ENCODE peak calls at places on chromosomes 13 and 19, in four cellular contexts. One of them, this sample, is unnamed.

GRCh38 chr13:89066868-89067466 is 1395.8 kb downstream of the SLITRK5 start:
- DNase-seq in retinal pigment epithelial cell: no peak
- DNase-seq in testis: peak
- DNase-seq in AG04450: no peak
- DNase-seq in this sample: peak

GRCh38 chr13:99792079-99792921 is 179.3 kb downstream of the ZIC5 start:
- DNase-seq in retinal pigment epithelial cell: no peak
- DNase-seq in testis: no peak
- DNase-seq in AG04450: no peak
- DNase-seq in this sample: no peak

GRCh38 chr13:25085125-25085742 is 10.7 kb upstream of the PABPC3 start:
- DNase-seq in retinal pigment epithelial cell: peak
- DNase-seq in testis: peak
- DNase-seq in AG04450: no peak
- DNase-seq in this sample: peak

GRCh38 chr13:30898721-30899188 is 7.3 kb upstream of the MEDAG start:
- DNase-seq in retinal pigment epithelial cell: peak
- DNase-seq in testis: no peak
- DNase-seq in AG04450: peak
- DNase-seq in this sample: no peak

GRCh38 chr19:38394488-38394887 is 6.0 kb downstream of the SPRED3 start:
- DNase-seq in retinal pigment epithelial cell: no peak
- DNase-seq in testis: no peak
- DNase-seq in AG04450: no peak
- DNase-seq in this sample: no peak

GRCh38 chr19:57934820-57935665 is at the start of gene ZNF418:
- DNase-seq in retinal pigment epithelial cell: peak
- DNase-seq in testis: peak
- DNase-seq in AG04450: peak
- DNase-seq in this sample: peak

GRCh38 chr19:17490411-17490810 is 20.1 kb downstream of the SLC27A1 start:
- DNase-seq in retinal pigment epithelial cell: no peak
- DNase-seq in testis: no peak
- DNase-seq in AG04450: no peak
- DNase-seq in this sample: no peak

GRCh38 chr13:46339035-46339666 is 47.9 kb downstream of the RUBCNL start:
- DNase-seq in retinal pigment epithelial cell: no peak
- DNase-seq in testis: peak
- DNase-seq in AG04450: no peak
- DNase-seq in this sample: peak

GRCh38 chr19:4556574-4557185 is 2.8 kb downstream of the SEMA6B start:
- DNase-seq in retinal pigment epithelial cell: no peak
- DNase-seq in testis: peak
- DNase-seq in AG04450: no peak
- DNase-seq in this sample: no peak

GRCh38 chr19:43229315-43229714 is 23.9 kb upstream of the PSG4 start:
- DNase-seq in retinal pigment epithelial cell: no peak
- DNase-seq in testis: no peak
- DNase-seq in AG04450: no peak
- DNase-seq in this sample: no peak

GRCh38 chr13:108807841-108808240 is 178.4 kb downstream of the MYO16 start:
- DNase-seq in retinal pigment epithelial cell: no peak
- DNase-seq in testis: no peak
- DNase-seq in AG04450: no peak
- DNase-seq in this sample: no peak

GRCh38 chr13:102591988-102592781 is 4.6 kb upstream of the TPP2 start:
- DNase-seq in retinal pigment epithelial cell: no peak
- DNase-seq in testis: peak
- DNase-seq in AG04450: peak
- DNase-seq in this sample: peak

GRCh38 chr19:51595190-51595589 is 24.1 kb downstream of the ZNF175 start:
- DNase-seq in retinal pigment epithelial cell: no peak
- DNase-seq in testis: no peak
- DNase-seq in AG04450: no peak
- DNase-seq in this sample: no peak
- H3K4me3 ChIP-seq in retinal pigment epithelial cell: peak
- H3K4me3 ChIP-seq in testis: peak
- H3K4me3 ChIP-seq in AG04450: peak
- H3K4me3 ChIP-seq in this sample: no peak

GRCh38 chr19:18832331-18833140 is 777 bp downstream of the UPF1 start:
- DNase-seq in retinal pigment epithelial cell: no peak
- DNase-seq in testis: peak
- DNase-seq in AG04450: no peak
- DNase-seq in this sample: no peak
- TF ChIP-seq CTCF in retinal pigment epithelial cell: peak
- TF ChIP-seq CTCF in testis: no peak
- TF ChIP-seq CTCF in AG04450: peak
- TF ChIP-seq CTCF in this sample: no peak

GRCh38 chr19:47445937-47446402 is 25.7 kb downstream of the SLC8A2 start:
- DNase-seq in retinal pigment epithelial cell: no peak
- DNase-seq in testis: peak
- DNase-seq in AG04450: no peak
- DNase-seq in this sample: no peak

GRCh38 chr19:47447470-47448359 is 24.0 kb downstream of the SLC8A2 start:
- DNase-seq in retinal pigment epithelial cell: no peak
- DNase-seq in testis: peak
- DNase-seq in AG04450: no peak
- DNase-seq in this sample: no peak

GRCh38 chr19:47446534-47447469 is 24.9 kb downstream of the SLC8A2 start:
- DNase-seq in retinal pigment epithelial cell: no peak
- DNase-seq in testis: peak
- DNase-seq in AG04450: no peak
- DNase-seq in this sample: no peak

GRCh38 chr19:47444388-47444821 is 25.1 kb upstream of the MEIS3 start:
- DNase-seq in retinal pigment epithelial cell: no peak
- DNase-seq in testis: no peak
- DNase-seq in AG04450: no peak
- DNase-seq in this sample: no peak

DNA sequence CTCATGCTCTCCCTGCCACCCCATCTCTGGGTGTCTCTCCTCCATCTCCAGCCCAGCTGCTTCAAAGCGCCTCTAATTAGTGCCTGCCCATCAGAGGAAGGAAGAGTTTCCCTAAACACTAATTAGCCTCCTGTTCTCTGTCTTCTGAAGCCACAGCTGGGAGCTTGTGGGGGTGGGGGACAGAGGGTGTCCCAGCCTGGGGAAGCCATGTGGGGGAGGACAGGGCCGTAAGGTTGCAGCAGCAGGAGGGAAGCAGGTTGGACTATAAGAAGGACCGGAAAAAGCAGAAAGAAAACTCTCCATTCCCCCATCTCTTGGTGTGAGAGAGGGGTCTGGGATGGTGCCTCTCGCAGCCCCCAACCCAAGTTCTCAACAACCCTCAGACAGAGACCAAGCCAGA is 26.2 kb downstream of the SLC8A2 start:
- DNase-seq in retinal pigment epithelial cell: no peak
- DNase-seq in testis: no peak
- DNase-seq in AG04450: no peak
- DNase-seq in this sample: no peak
- H3K4me3 ChIP-seq in retinal pigment epithelial cell: no peak
- H3K4me3 ChIP-seq in testis: no peak
- H3K4me3 ChIP-seq in AG04450: no peak
- H3K4me3 ChIP-seq in this sample: no peak

DNA sequence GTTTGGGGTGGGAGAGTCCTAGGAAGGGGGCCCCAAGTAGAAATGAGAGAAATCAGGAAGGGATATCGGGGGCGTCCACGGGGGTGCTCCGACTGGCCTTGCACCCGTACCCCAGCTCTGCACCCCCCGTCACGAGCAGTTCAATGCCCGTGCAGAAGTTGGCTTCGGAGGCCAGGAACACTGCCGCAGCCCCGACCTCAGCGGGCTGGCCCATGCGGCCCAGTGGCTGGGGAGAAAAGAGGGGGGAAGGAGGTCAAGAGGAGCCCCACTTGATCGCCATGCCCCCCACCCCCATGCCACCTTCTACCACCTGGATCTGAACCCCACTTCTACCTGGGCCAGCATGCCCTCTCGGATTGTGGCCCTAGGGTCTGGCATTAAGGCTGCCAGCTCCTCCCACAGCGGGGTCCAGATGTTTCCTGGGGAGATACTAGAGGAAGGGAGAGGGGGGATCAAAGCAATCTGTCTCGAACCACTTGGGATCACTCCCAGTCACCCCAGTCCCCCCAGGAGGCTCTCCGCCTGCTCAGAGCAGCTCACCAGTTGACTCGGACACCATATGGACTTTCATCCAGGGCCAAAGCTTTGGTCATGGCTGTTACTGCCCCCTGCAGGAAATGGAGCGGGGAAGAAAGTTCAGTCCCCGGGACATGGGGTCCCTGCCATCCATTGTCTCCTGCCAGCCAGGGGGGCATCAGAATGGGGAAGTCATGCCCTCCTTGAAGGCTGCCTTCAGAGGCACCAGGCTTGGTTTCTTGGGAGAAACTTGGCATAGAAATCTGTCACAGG is 2.5 kb upstream of the BCAT2 start:
- DNase-seq in retinal pigment epithelial cell: no peak
- DNase-seq in testis: no peak
- DNase-seq in AG04450: no peak
- DNase-seq in this sample: no peak
- TF ChIP-seq CTCF in retinal pigment epithelial cell: peak
- TF ChIP-seq CTCF in testis: no peak
- TF ChIP-seq CTCF in AG04450: peak
- TF ChIP-seq CTCF in this sample: peak

DNA sequence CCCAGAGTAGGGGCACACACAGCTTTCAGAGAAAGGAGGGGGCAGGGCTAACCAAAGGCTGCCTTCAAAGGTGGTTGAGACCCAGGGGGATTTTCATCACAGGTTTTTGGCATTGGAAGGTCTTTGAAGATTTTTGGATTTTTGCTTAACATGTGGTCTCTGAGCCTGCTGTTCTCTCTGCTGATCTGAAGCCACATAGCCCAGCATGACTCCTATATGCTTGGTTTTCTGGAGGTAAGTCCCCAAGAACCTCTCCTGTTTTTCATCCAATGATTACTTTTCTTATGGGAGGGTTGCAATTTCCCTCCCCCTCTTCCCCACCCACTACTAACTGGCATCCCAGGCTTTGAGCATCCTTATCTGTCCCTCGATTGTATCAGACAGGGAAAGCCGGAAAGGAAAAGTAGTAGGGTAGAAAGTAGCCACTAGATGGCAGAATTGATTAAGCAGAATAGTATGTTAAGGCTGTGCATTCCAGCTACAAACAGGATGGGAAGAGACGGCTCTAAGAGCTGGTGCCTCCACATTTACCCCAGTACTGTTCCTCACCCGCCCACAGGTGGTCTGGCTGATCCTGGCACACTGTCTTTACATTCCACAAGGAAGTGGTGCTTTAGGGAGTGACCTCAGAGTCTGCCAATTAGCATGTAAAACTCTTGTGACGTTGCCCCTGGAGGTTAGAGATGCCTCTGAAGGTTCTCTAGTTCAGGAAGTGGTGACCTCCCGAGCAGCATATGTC is 218.9 kb upstream of the EDNRB start:
- DNase-seq in retinal pigment epithelial cell: peak
- DNase-seq in testis: peak
- DNase-seq in AG04450: peak
- DNase-seq in this sample: peak
- H3K4me3 ChIP-seq in retinal pigment epithelial cell: no peak
- H3K4me3 ChIP-seq in testis: no peak
- H3K4me3 ChIP-seq in AG04450: no peak
- H3K4me3 ChIP-seq in this sample: no peak

GRCh38 chr19:18589380-18590272 is 1.0 kb downstream of the REX1BD start:
- DNase-seq in retinal pigment epithelial cell: no peak
- DNase-seq in testis: peak
- DNase-seq in AG04450: no peak
- DNase-seq in this sample: no peak
- TF ChIP-seq CTCF in retinal pigment epithelial cell: peak
- TF ChIP-seq CTCF in testis: peak
- TF ChIP-seq CTCF in AG04450: peak
- TF ChIP-seq CTCF in this sample: peak

GRCh38 chr13:91482427-91482826 is 84.0 kb downstream of the GPC5 start:
- DNase-seq in retinal pigment epithelial cell: peak
- DNase-seq in testis: no peak
- DNase-seq in AG04450: no peak
- DNase-seq in this sample: peak
- H3K4me3 ChIP-seq in retinal pigment epithelial cell: no peak
- H3K4me3 ChIP-seq in testis: no peak
- H3K4me3 ChIP-seq in AG04450: no peak
- H3K4me3 ChIP-seq in this sample: no peak

GRCh38 chr13:39602614-39603366 is at the start of gene LHFPL6:
- DNase-seq in retinal pigment epithelial cell: peak
- DNase-seq in testis: peak
- DNase-seq in AG04450: peak
- DNase-seq in this sample: peak
- TF ChIP-seq CTCF in retinal pigment epithelial cell: peak
- TF ChIP-seq CTCF in testis: peak
- TF ChIP-seq CTCF in AG04450: peak
- TF ChIP-seq CTCF in this sample: peak

GRCh38 chr19:10478903-10479384 is 24.2 kb downstream of the KEAP1 start:
- DNase-seq in retinal pigment epithelial cell: no peak
- DNase-seq in testis: peak
- DNase-seq in AG04450: peak
- DNase-seq in this sample: peak

GRCh38 chr19:10474962-10475451 is 28.1 kb downstream of the KEAP1 start:
- DNase-seq in retinal pigment epithelial cell: no peak
- DNase-seq in testis: no peak
- DNase-seq in AG04450: no peak
- DNase-seq in this sample: no peak

GRCh38 chr19:10473192-10473591 is 30.0 kb downstream of the KEAP1 start:
- DNase-seq in retinal pigment epithelial cell: no peak
- DNase-seq in testis: no peak
- DNase-seq in AG04450: no peak
- DNase-seq in this sample: no peak

GRCh38 chr19:10478476-10478875 is 24.7 kb downstream of the KEAP1 start:
- DNase-seq in retinal pigment epithelial cell: no peak
- DNase-seq in testis: no peak
- DNase-seq in AG04450: no peak
- DNase-seq in this sample: no peak
- H3K4me3 ChIP-seq in retinal pigment epithelial cell: no peak
- H3K4me3 ChIP-seq in testis: no peak
- H3K4me3 ChIP-seq in AG04450: no peak
- H3K4me3 ChIP-seq in this sample: no peak